ENCODE peak calls at places on chromosomes 7 and 10, in eight cellular contexts. O is B cell; R is astrocyte of the spinal cord; F is ovary; V is right lobe of liver; Q is CD8-positive, alpha-beta T cell; H is GM13977; S is NB4. L is an unnamed sample.

GRCh38 chr7:79304711-79305110 is 148.8 kb downstream of the MAGI2 start:
- DNase-seq in O (no peak), R (no peak), F (no peak), V (no peak), Q (no peak), H (no peak), S (no peak), L (no peak)

GRCh38 chr7:13821152-13821787 is 168.2 kb downstream of the ETV1 start:
- DNase-seq in O (no peak), R (peak), F (no peak), V (no peak), Q (no peak), H (no peak), S (no peak), L (no peak)

GRCh38 chr7:132242192-132242812 is 334.0 kb downstream of the PLXNA4 start:
- DNase-seq in O (no peak), R (no peak), F (no peak), V (no peak), Q (no peak), H (no peak), S (no peak), L (no peak)

GRCh38 chr7:17844514-17845196 is 95.6 kb downstream of the SNX13 start:
- DNase-seq in O (no peak), R (peak), F (no peak), V (no peak), Q (no peak), H (no peak), S (no peak), L (no peak)

GRCh38 chr10:83941189-83941588 is 198.1 kb upstream of the GHITM start:
- DNase-seq in O (no peak), R (no peak), F (no peak), V (no peak), Q (no peak), H (no peak), S (no peak), L (no peak)

GRCh38 chr7:158819571-158820203 is 9.6 kb downstream of the ESYT2 start:
- DNase-seq in O (no peak), R (no peak), F (no peak), V (no peak), Q (no peak), H (no peak), S (peak), L (no peak)

GRCh38 chr10:80273523-80274170 is 15.8 kb downstream of the MAT1A start:
- DNase-seq in O (no peak), R (no peak), F (no peak), V (peak), Q (no peak), H (no peak), S (no peak), L (no peak)

GRCh38 chr10:122286872-122287271 is 15.8 kb downstream of the BTBD16 start:
- DNase-seq in O (no peak), R (peak), F (no peak), V (no peak), Q (no peak), H (no peak), S (peak), L (no peak)

GRCh38 chr7:138086585-138087270 is 10.5 kb downstream of the AKR1D1 start:
- DNase-seq in O (no peak), R (no peak), F (no peak), V (no peak), Q (no peak), H (no peak), S (no peak), L (no peak)

GRCh38 chr7:80311313-80311712 is 176.7 kb downstream of the GNAI1 start:
- DNase-seq in O (no peak), R (no peak), F (no peak), V (no peak), Q (no peak), H (no peak), S (no peak), L (no peak)

GRCh38 chr7:117041007-117041406 is 87.7 kb downstream of the ST7 start:
- DNase-seq in O (no peak), R (peak), F (no peak), V (no peak), Q (no peak), H (peak), S (no peak), L (peak)

GRCh38 chr7:111711426-111712065 is 149.3 kb upstream of the IMMP2L start:
- DNase-seq in O (no peak), R (no peak), F (no peak), V (no peak), Q (no peak), H (no peak), S (no peak), L (no peak)

GRCh38 chr7:43838201-43838659 is 31.1 kb downstream of the MRPS24 start:
- DNase-seq in O (no peak), R (no peak), F (no peak), V (no peak), Q (no peak), H (no peak), S (no peak), L (no peak)

GRCh38 chr7:26436996-26437547 is 145.4 kb downstream of the SNX10 start:
- DNase-seq in O (no peak), R (no peak), F (no peak), V (no peak), Q (no peak), H (no peak), S (no peak), L (no peak)

GRCh38 chr7:3134715-3135114 is 91.0 kb upstream of the CARD11 start:
- DNase-seq in O (no peak), R (no peak), F (no peak), V (no peak), Q (no peak), H (no peak), S (no peak), L (no peak)

GRCh38 chr7:98119257-98119918 is 12.7 kb downstream of the LMTK2 start:
- DNase-seq in O (no peak), R (peak), F (no peak), V (no peak), Q (no peak), H (no peak), S (no peak), L (no peak)

GRCh38 chr7:46713868-46714596 is 793.0 kb upstream of the IGFBP3 start:
- DNase-seq in O (no peak), R (no peak), F (peak), V (peak), Q (no peak), H (no peak), S (no peak), L (no peak)

GRCh38 chr10:20085115-20085514 is 268.9 kb downstream of the PLXDC2 start:
- DNase-seq in O (no peak), R (no peak), F (no peak), V (no peak), Q (no peak), H (no peak), S (no peak), L (no peak)

GRCh38 chr7:24972166-24972477 is 7.9 kb downstream of the OSBPL3 start:
- DNase-seq in O (no peak), R (no peak), F (no peak), V (no peak), Q (no peak), H (no peak), S (no peak), L (no peak)

GRCh38 chr7:98086231-98086855 is 20.3 kb upstream of the LMTK2 start:
- DNase-seq in O (no peak), R (no peak), F (no peak), V (peak), Q (no peak), H (no peak), S (peak), L (no peak)

GRCh38 chr10:79070091-79070610 is 1.4 kb downstream of the ZMIZ1 start:
- DNase-seq in O (peak), R (no peak), F (peak), V (peak), Q (no peak), H (peak), S (no peak), L (peak)

GRCh38 chr10:79067241-79068202 is 1.2 kb upstream of the ZMIZ1 start:
- DNase-seq in O (peak), R (peak), F (peak), V (peak), Q (peak), H (peak), S (peak), L (peak)

GRCh38 chr10:79068203-79068561 is 584 bp upstream of the ZMIZ1 start:
- DNase-seq in O (peak), R (no peak), F (peak), V (no peak), Q (peak), H (peak), S (peak), L (no peak)

GRCh38 chr10:79069325-79070090 is 742 bp downstream of the ZMIZ1 start:
- DNase-seq in O (peak), R (peak), F (no peak), V (peak), Q (peak), H (peak), S (peak), L (peak)

GRCh38 chr10:79068562-79069324 is at the start of gene ZMIZ1:
- DNase-seq in O (peak), R (peak), F (peak), V (peak), Q (peak), H (peak), S (peak), L (peak)
- TF ChIP-seq CTCF in O (peak), R (peak), F (no peak), V (peak), Q (no peak), H (peak), S (no peak), L (peak)

GRCh38 chr10:28541695-28542365 is 8.9 kb downstream of the WAC start:
- DNase-seq in O (no peak), R (no peak), F (no peak), V (no peak), Q (no peak), H (no peak), S (no peak), L (no peak)
- TF ChIP-seq CTCF in O (no peak), R (peak), F (no peak), V (no peak), Q (no peak), H (no peak), S (no peak), L (no peak)

GRCh38 chr10:24872049-24872789 is 80.2 kb downstream of the PRTFDC1 start:
- DNase-seq in O (no peak), R (peak), F (no peak), V (no peak), Q (no peak), H (no peak), S (no peak), L (no peak)
- TF ChIP-seq CTCF in O (no peak), R (no peak), F (no peak), V (no peak), Q (no peak), H (no peak), S (no peak), L (no peak)

DNA sequence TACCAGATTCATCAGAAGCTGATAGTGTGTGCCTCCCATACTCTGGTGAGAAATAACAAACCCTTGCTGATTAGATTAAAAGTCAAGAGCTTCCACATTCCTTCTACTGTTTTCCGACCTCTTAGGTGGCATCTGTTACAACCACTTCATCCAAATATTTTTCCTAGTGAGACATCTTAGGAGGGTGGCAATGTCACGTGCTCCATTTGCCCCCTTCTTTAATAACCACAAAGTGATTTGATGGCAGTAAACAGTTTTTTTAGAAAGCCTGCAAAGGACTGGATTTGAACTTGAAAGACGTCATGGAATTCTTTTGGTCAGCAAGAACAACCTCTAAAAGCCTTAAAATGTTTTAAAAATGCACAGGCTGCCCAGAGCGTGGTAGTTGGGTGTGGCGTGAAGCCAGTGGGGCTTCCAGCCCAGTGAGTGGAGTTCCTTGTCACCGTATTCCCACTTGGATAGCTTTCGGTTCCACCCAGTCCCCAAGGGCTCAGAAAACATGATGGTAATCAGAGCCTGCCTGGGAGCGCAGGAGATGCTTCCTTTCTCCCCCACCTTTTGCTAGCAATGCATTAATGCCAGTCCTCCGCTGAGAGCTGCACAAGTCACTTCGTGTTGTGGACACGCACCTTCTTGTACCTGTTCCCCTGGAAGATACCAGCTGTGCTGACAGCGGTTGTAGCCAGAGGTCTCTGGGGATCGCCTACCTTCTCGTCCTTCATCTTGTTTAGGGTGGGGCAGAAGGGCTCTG is 256.4 kb downstream of the KIAA1217 start:
- DNase-seq in O (no peak), R (peak), F (no peak), V (peak), Q (no peak), H (no peak), S (no peak), L (no peak)
- TF ChIP-seq CTCF in O (no peak), R (no peak), F (no peak), V (no peak), Q (no peak), H (no peak), S (no peak), L (no peak)

L was measured in GM20000.